ENCODE peak calls at places on chromosomes 3 and 15, in eight cellular contexts. T, J, Q, F, G, Y, B and D are unnamed samples.

GRCh38 chr15:48641416-48641815 is 4.1 kb downstream of the FBN1 start:
- DNase-seq in J (peak), Q (no peak), T (no peak), B (no peak), F (peak), G (peak), Y (no peak), D (no peak)

GRCh38 chr3:32018723-32019564 is 37.4 kb downstream of the ZNF860 start:
- DNase-seq in Q (no peak), F (peak), J (peak), G (peak), T (no peak), B (peak), Y (no peak), D (no peak)

GRCh38 chr3:118144919-118145318 is 889.7 kb downstream of the IGSF11 start:
- DNase-seq in F (no peak), B (no peak), Y (no peak), J (no peak), T (no peak), Q (no peak), G (no peak), D (no peak)

GRCh38 chr15:75532413-75533250 is 46.5 kb downstream of the PTPN9 start:
- DNase-seq in B (peak), F (peak), Q (peak), G (peak), Y (peak), T (peak), J (no peak), D (no peak)

GRCh38 chr3:184688251-184688851 is 23.5 kb downstream of the MAGEF1 start:
- DNase-seq in J (no peak), F (peak), T (no peak), G (peak), B (no peak), Q (no peak), Y (no peak), D (no peak)

GRCh38 chr3:55721716-55722484 is 234.8 kb upstream of the WNT5A start:
- DNase-seq in B (peak), T (no peak), F (no peak), J (peak), G (peak), Q (peak), Y (peak), D (no peak)

GRCh38 chr15:100653608-100654007 is 51.2 kb downstream of the ASB7 start:
- DNase-seq in Y (no peak), T (no peak), B (no peak), G (no peak), J (no peak), F (no peak), Q (no peak), D (no peak)

GRCh38 chr3:8638994-8639393 is 5.6 kb downstream of the SSUH2 start:
- DNase-seq in B (no peak), Q (no peak), F (no peak), G (peak), J (no peak), Y (no peak), T (no peak), D (no peak)

GRCh38 chr3:179615458-179616173 is 11.0 kb downstream of the NDUFB5 start:
- DNase-seq in T (no peak), Q (no peak), G (peak), B (no peak), F (no peak), Y (no peak), J (no peak), D (no peak)

GRCh38 chr15:70892002-70892911 is at the start of the genes LRRC49 and THAP10:
- DNase-seq in F (peak), Q (peak), J (peak), G (peak), B (peak), Y (peak), T (peak), D (peak)

DNA sequence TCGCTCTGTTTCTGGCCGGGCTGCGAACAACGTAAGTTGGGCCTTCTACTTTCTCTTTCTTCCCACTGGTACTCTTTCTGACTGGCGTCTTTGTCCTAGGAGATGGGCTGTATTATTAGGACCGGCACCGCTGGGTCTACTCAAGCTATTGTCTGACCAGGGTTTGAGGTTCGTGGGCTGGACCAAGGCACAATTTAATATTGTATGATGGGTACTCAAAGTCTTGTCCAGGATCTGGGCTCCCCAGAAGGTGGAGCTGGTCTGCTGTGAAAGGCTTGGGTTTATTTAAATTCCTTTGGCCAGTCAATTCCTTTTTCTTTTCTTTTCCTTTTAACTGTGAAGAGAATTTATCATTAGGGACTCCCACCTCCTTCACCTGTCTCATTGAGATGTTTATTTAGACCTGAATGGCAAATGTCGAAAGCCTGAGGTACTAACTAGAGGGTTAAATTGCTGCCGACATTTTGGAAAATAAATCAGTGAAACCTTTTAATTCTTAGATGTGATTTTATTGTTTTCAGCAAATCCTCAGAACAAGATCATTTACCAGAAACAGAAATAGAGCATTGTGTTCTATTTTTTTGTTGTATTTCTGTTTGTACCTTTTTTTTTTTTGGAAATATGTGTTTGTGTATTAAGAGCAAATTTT is 410 bp downstream of the LRRC49 start:
- DNase-seq in B (peak), Y (no peak), F (no peak), Q (no peak), G (peak), J (peak), T (no peak), D (no peak)
- TF ChIP-seq CTCF in B (peak), Y (no peak), F (peak), Q (no peak), G (peak), J (peak), T (peak), D (no peak)

GRCh38 chr3:105367406-105368213 is 901 bp downstream of the ALCAM start:
- DNase-seq in Q (peak), G (peak), B (peak), F (peak), J (peak), Y (peak), T (peak), D (peak)
- TF ChIP-seq CTCF in Q (no peak), G (no peak), B (no peak), F (peak), J (no peak), Y (no peak), T (no peak), D (no peak)

DNA sequence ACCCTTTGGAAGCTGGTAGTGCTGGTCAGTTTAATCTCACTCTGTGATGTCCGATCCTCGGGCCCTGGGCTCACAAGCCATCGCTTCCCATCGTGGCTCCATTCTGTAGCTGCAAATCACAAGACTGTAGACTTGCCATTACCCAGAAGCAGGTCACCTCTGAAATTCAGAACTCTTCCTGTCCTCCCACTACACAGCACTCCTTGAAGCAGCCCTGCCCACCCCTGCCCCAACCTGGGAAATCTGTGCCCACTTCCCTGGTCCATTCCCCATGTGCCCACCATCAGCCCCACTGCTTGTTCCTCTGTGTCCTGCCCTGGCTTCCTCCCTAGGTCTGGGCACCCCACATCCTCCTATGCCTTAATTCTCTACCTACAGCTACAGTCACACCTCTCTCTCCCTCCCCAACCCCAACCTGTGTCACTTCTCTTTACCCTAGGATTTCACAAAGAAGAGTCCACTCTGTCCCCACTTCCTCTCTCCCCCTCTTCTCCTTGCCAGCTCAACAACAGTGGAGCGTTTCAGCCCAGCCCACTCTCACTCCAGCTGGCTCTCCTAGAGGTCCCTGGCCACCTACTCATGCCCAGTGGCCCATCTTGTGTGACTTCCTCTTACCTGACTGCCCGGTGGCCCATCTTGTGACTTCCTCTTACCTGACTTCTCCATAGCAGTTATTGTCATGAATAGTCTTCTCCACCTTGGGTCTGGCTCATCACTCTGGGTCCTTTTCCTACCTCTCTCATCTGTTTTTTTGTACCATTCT is 8.4 kb downstream of the ZNF710 start:
- DNase-seq in B (no peak), Y (no peak), T (no peak), G (no peak), Q (no peak), F (no peak), J (no peak), D (no peak)
- TF ChIP-seq CTCF in B (no peak), Y (no peak), T (no peak), G (no peak), Q (no peak), F (no peak), J (no peak), D (no peak)

GRCh38 chr3:57179580-57180410 is 14.6 kb upstream of the IL17RD start:
- DNase-seq in T (no peak), Y (no peak), J (peak), B (peak), F (peak), G (peak), Q (no peak), D (no peak)
- TF ChIP-seq CTCF in T (peak), Y (no peak), J (no peak), B (peak), F (peak), G (peak), Q (no peak), D (no peak)

GRCh38 chr15:86115138-86115801 is 35.6 kb downstream of the AGBL1 start:
- DNase-seq in F (peak), G (no peak), Q (no peak), Y (no peak), J (no peak), B (peak), T (no peak), D (no peak)
- TF ChIP-seq CTCF in F (peak), G (no peak), Q (no peak), Y (no peak), J (no peak), B (peak), T (peak), D (no peak)

GRCh38 chr15:80997692-80998091 is 3.0 kb upstream of the TLNRD1 start:
- DNase-seq in Y (no peak), G (peak), J (no peak), F (no peak), B (no peak), T (no peak), Q (no peak), D (no peak)

GRCh38 chr15:80998252-80998651 is 2.5 kb upstream of the TLNRD1 start:
- DNase-seq in Q (no peak), Y (no peak), B (no peak), T (no peak), G (no peak), F (no peak), J (no peak), D (no peak)

GRCh38 chr15:80999623-81000036 is 1.1 kb upstream of the TLNRD1 start:
- DNase-seq in Y (no peak), J (peak), Q (peak), T (no peak), G (no peak), B (no peak), F (no peak), D (no peak)

GRCh38 chr15:80992436-80992835 is 2.8 kb upstream of the MESD start:
- DNase-seq in Y (no peak), J (no peak), B (no peak), Q (no peak), G (no peak), T (no peak), F (peak), D (no peak)

DNA sequence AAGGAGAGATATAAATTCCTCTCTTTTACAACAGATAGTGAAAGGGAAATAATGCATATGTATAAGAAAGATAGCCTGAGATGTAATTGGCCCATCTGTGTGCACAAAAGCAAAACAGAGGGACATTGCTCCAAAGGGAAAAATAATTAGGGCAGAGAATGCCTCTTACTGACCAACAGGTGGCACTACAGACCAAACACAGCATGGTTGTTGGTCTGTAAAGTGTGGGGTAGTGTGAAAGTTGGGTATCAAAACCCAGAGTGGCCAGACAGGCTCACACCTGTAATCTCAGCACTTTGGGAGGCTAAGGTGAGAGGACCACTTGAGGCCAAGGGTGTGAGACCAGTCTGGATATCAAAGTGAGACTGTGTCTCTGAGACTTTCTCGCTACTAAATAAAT is 4.5 kb upstream of the TLNRD1 start:
- DNase-seq in J (no peak), Q (no peak), B (no peak), Y (no peak), T (no peak), G (peak), F (no peak), D (no peak)
- TF ChIP-seq CTCF in J (peak), Q (no peak), B (peak), Y (peak), T (peak), G (peak), F (peak), D (no peak)

DNA sequence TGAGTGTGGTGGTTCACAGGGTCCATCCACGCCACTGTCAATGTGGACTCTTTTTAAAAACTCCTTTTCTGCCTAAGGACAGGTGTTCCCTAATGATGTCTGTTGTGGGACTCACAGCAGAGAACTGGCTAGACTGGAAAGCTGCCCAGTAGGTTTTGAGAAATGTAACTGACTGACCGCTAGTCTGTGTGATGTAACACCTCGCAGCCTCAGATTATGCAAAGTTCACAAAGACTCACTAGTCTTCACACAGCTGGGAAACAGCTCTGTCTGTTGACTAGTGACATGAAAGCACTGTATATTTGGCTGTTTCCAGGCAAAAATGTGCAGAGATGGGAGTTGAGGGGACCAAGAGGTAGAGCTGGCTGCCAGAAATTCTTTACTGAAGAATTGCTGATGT is 10.4 kb downstream of the PDZRN3 start:
- DNase-seq in T (no peak), J (no peak), Q (no peak), Y (no peak), F (no peak), B (peak), G (peak), D (no peak)
- TF ChIP-seq CTCF in T (peak), J (no peak), Q (no peak), Y (no peak), F (no peak), B (no peak), G (peak), D (no peak)